ENCODE peak calls at places on chromosome 17, in six cellular contexts. V is skeletal muscle cell, K is fibroblast of the aortic adventitia, H is brain microvascular endothelial cell, L is prostate gland, P is neuronal stem cell. B is an unnamed sample.

GRCh38 chr17:82330322-82331239 is 3.0 kb downstream of the SECTM1 start:
- DNase-seq in V (peak; percentile 64), K (peak; percentile 76), H (no peak), L (no peak), P (no peak), B (no peak)

GRCh38 chr17:31778538-31778937 is 80.5 kb downstream of the COPRS start:
- DNase-seq in V (no peak), K (no peak), H (no peak), L (no peak), P (no peak), B (no peak)

GRCh38 chr17:17971431-17972125 is 622 bp downstream of the TOM1L2 start:
- DNase-seq in V (no peak), K (peak; percentile 51), H (no peak), L (peak; percentile 21), P (no peak), B (no peak)

GRCh38 chr17:57138956-57139576 is 54.0 kb downstream of the AKAP1 start:
- DNase-seq in V (peak; percentile 32), K (no peak), H (no peak), L (no peak), P (no peak), B (no peak)

GRCh38 chr17:43406676-43407645 is 8.2 kb downstream of the ARL4D start:
- DNase-seq in V (no peak), K (peak; percentile 86), H (peak; percentile 42), L (no peak), P (no peak), B (no peak)

GRCh38 chr17:29155966-29156338 is 24.2 kb downstream of the MYO18A start:
- DNase-seq in V (no peak), K (no peak), H (no peak), L (no peak), P (no peak), B (no peak)

GRCh38 chr17:60154616-60155426 is 5.0 kb downstream of the CA4 start:
- DNase-seq in V (peak; percentile 79), K (peak; percentile 94), H (peak; percentile 58), L (no peak), P (no peak), B (peak; percentile 31)

GRCh38 chr17:69250641-69251040 is 22.0 kb upstream of the ABCA10 start:
- DNase-seq in V (no peak), K (peak; percentile 51), H (peak; percentile 18), L (no peak), P (no peak), B (no peak)

GRCh38 chr17:19372004-19372365 is 6.3 kb upstream of the MAPK7 start:
- DNase-seq in V (no peak), K (no peak), H (no peak), L (no peak), P (no peak), B (no peak)

GRCh38 chr17:19371259-19372003 is 6.9 kb upstream of the MAPK7 start:
- DNase-seq in V (no peak), K (no peak), H (no peak), L (no peak), P (no peak), B (no peak)

GRCh38 chr17:19369107-19369778 is 6.7 kb upstream of the B9D1 start:
- DNase-seq in V (no peak), K (no peak), H (no peak), L (no peak), P (no peak), B (no peak)

GRCh38 chr17:19369846-19370492 is 7.4 kb upstream of the B9D1 start:
- DNase-seq in V (no peak), K (no peak), H (no peak), L (no peak), P (no peak), B (no peak)

DNA sequence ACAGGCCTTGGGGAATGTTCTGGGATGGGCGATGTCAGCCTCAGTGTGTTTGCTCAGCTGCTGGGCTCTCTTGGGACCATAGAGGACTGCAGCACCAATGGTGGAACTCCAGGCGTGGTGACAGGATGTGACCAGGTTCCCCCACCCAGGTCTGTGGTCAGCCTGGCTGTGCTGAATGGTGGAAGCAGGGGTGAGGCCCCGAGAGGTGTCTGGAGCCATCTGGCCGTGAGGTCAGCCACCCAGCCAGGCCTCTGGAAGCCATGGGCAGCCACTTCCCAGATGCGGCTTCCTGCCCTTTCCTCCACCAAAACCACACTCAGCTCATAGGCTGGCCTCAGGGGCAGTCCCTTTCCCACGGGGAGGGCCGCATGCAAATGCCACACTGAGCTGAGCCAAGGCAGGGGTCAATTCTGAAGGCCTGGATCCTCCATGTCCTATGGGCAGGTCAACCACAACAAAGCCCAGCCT is 7.8 kb upstream of the MAPK7 start:
- DNase-seq in V (no peak), K (no peak), H (no peak), L (no peak), P (no peak), B (no peak)
- H3K4me3 ChIP-seq in V (no peak overlapping the region), K (no peak overlapping the region), H (no peak overlapping the region), L (no peak overlapping the region), P (no peak overlapping the region), B (no peak overlapping the region)

GRCh38 chr17:40079545-40079944 is 16.8 kb downstream of the THRA start:
- DNase-seq in V (no peak), K (no peak), H (no peak), L (no peak), P (no peak), B (no peak)
- H3K4me3 ChIP-seq in V (no peak overlapping the region), K (no peak overlapping the region), H (no peak overlapping the region), L (no peak overlapping the region), P (no peak overlapping the region), B (no peak overlapping the region)

DNA sequence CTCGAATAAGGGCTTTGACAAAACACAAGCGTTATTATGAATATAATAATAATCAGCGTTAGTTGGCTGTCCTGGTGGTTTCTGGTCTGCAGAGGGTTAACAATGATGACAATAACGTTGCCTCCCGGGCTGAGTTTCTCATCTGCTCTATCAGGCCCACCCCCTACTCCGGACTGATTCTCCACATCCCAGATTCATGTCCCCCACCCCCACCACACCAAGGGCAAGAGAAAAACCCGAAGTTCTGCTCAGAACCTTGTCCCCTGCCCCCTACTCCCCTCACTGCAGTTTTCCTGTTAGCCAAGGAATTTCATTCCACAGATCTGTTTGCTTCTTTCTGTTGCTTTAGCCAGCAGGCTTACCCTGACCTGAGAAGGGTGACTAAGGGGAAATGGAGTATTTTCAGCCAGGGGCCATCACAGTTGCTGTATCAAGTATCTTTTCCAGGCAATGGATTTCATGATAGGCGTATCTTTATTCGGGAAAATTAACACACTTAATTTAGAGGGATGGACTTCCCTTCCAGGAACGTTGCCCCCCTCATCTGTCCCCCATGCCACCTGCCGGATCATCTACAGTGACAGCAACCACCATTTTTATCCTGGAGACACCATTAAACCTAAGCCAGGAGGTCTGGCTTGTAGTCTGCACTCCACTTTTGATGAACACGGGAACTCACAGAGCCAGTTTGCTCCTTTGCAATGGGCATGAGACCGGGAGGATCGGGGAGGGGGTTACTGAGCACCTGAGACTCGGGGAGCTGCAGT is 23.7 kb downstream of the ALOX15 start:
- DNase-seq in V (no peak), K (no peak), H (no peak), L (no peak), P (no peak), B (no peak)
- H3K4me3 ChIP-seq in V (no peak overlapping the region), K (no peak overlapping the region), H (no peak overlapping the region), L (no peak overlapping the region), P (no peak overlapping the region), B (no peak overlapping the region)

DNA sequence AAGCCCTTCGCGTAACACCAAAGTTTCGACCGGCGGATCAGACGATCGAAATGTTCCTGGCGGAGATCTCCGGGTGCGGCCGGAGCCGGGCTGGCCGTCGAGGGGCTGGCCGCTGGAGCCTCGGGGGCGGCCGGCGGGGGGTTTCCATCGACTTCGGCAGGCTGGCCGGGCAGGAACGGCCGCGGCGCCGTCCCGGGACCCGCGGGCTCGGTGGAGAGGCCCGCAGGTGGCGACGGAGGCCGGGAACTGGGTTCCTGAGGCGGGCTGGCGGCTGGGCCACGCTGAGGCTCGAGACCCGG is 1.1 kb downstream of the EPOP start:
- DNase-seq in V (no peak), K (no peak), H (no peak), L (no peak), P (no peak), B (no peak)
- H3K4me3 ChIP-seq in V (peak overlapping the region; percentile 60), K (peak overlapping the region; percentile 60), H (no peak overlapping the region), L (peak overlapping the region; percentile 53), P (peak overlapping the region; percentile 56), B (peak overlapping the region; percentile 53)

GRCh38 chr17:78250891-78251772 is 19.7 kb downstream of the TMEM235 start:
- DNase-seq in V (peak; percentile 35), K (peak; percentile 78), H (peak; percentile 60), L (peak; percentile 77), P (peak; percentile 82), B (no peak)
- H3K4me3 ChIP-seq in V (no peak overlapping the region), K (no peak overlapping the region), H (no peak overlapping the region), L (no peak overlapping the region), P (no peak overlapping the region), B (no peak overlapping the region)

GRCh38 chr17:5506307-5506706 is 19.9 kb downstream of the MIS12 start:
- DNase-seq in V (no peak), K (no peak), H (no peak), L (no peak), P (no peak), B (no peak)
- H3K4me3 ChIP-seq in V (no peak overlapping the region), K (no peak overlapping the region), H (no peak overlapping the region), L (no peak overlapping the region), P (no peak overlapping the region), B (no peak overlapping the region)

DNA sequence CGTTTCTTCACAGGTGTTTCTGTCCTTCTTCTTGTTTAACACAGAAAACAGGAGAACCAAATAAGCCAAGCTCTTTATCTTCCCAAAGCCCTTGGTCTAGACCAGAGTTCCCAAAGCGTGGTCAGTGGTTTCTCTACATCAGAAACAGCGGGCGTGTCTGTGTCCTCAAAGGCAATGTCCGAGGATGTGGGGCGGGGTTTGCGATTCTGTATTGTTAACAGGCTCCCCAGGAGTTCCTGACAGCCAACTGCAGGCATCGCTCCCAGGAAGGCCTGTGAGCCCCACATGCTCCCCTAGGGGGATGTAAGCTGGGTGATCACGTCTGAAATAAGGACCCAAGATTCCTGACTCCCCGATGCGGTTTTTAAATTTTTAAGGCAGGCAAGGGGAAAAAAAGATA is 28.4 kb upstream of the SLC25A19 start:
- DNase-seq in V (no peak), K (no peak), H (no peak), L (no peak), P (no peak), B (no peak)
- H3K4me3 ChIP-seq in V (no peak overlapping the region), K (no peak overlapping the region), H (no peak overlapping the region), L (no peak overlapping the region), P (no peak overlapping the region), B (no peak overlapping the region)

GRCh38 chr17:1471931-1472727 is 16.1 kb upstream of the CRK start:
- DNase-seq in V (no peak), K (no peak), H (no peak), L (no peak), P (no peak), B (no peak)
- H3K4me3 ChIP-seq in V (no peak overlapping the region), K (no peak overlapping the region), H (no peak overlapping the region), L (no peak overlapping the region), P (no peak overlapping the region), B (no peak overlapping the region)

GRCh38 chr17:384622-385194 is 32.1 kb upstream of the RPH3AL start:
- DNase-seq in V (no peak), K (no peak), H (no peak), L (no peak), P (no peak), B (no peak)
- H3K4me3 ChIP-seq in V (no peak overlapping the region), K (no peak overlapping the region), H (no peak overlapping the region), L (peak overlapping the region; percentile 49), P (peak overlapping the region; percentile 40), B (peak overlapping the region; percentile 52)

B was measured in AG04449.